ENCODE peak calls at places on chromosomes 11 and 22, in seven cellular contexts. H is cardiac fibroblast; I is naive thymus-derived CD4-positive, alpha-beta T cell; W is fibroblast of mammary gland; X is endodermal cell; N is prostate gland; A is mucosa of descending colon. E is an unnamed sample.

GRCh38 chr11:117716652-117717440 is 80.2 kb downstream of the DSCAML1 start:
- DNase-seq in H (no peak), I (no peak), W (no peak), X (no peak), N (no peak), A (no peak), E (peak)

GRCh38 chr11:46260161-46260560 is 17.3 kb upstream of the CREB3L1 start:
- DNase-seq in H (no peak), I (no peak), W (no peak), X (no peak), N (no peak), A (no peak), E (peak)

GRCh38 chr11:116693206-116694016 is 79.4 kb downstream of the BUD13 start:
- DNase-seq in H (no peak), I (no peak), W (no peak), X (peak), N (no peak), A (peak), E (no peak)

GRCh38 chr11:37451903-37452302 is 853.9 kb upstream of the RAG2 start:
- DNase-seq in H (no peak), I (no peak), W (no peak), X (no peak), N (no peak), A (no peak), E (no peak)

GRCh38 chr22:37804502-37804885 is 3.2 kb upstream of the GCAT start:
- DNase-seq in H (no peak), I (no peak), W (no peak), X (no peak), N (no peak), A (no peak), E (no peak)

GRCh38 chr22:27224485-27225364 is 567.3 kb downstream of the MIAT start:
- DNase-seq in H (peak), I (no peak), W (no peak), X (no peak), N (no peak), A (no peak), E (no peak)

GRCh38 chr11:429931-430456 is 11.8 kb downstream of the ANO9 start:
- DNase-seq in H (no peak), I (no peak), W (no peak), X (peak), N (no peak), A (no peak), E (no peak)

GRCh38 chr11:19218216-19218615 is 16.4 kb upstream of the CSRP3 start:
- DNase-seq in H (no peak), I (no peak), W (no peak), X (no peak), N (no peak), A (no peak), E (no peak)

GRCh38 chr22:35677460-35678187 is 29.4 kb downstream of the APOL6 start:
- DNase-seq in H (no peak), I (no peak), W (no peak), X (no peak), N (no peak), A (no peak), E (no peak)

GRCh38 chr11:126570489-126570888 is 215.0 kb downstream of the ST3GAL4 start:
- DNase-seq in H (no peak), I (no peak), W (no peak), X (no peak), N (no peak), A (no peak), E (no peak)

GRCh38 chr11:34600339-34601084 is 20.4 kb upstream of the EHF start:
- DNase-seq in H (peak), I (no peak), W (no peak), X (peak), N (peak), A (peak), E (no peak)

GRCh38 chr11:10664005-10664404 is 29.6 kb downstream of the IRAG1 start:
- DNase-seq in H (no peak), I (no peak), W (no peak), X (no peak), N (no peak), A (no peak), E (no peak)

GRCh38 chr11:15166204-15166603 is 51.5 kb downstream of the INSC start:
- DNase-seq in H (peak), I (no peak), W (peak), X (no peak), N (no peak), A (no peak), E (no peak)

GRCh38 chr11:78228467-78228866 is 39.7 kb downstream of the USP35 start:
- DNase-seq in H (peak), I (no peak), W (peak), X (peak), N (no peak), A (peak), E (no peak)

GRCh38 chr11:18457435-18457834 is 1.8 kb downstream of the LDHAL6A start:
- DNase-seq in H (peak), I (no peak), W (peak), X (no peak), N (no peak), A (no peak), E (no peak)

GRCh38 chr11:95322546-95322945 is 91.5 kb upstream of the SESN3 start:
- DNase-seq in H (peak), I (no peak), W (peak), X (no peak), N (no peak), A (no peak), E (no peak)

GRCh38 chr22:50191041-50191740 is 5.5 kb downstream of the TRABD start:
- DNase-seq in H (peak), I (peak), W (no peak), X (no peak), N (no peak), A (peak), E (no peak)

GRCh38 chr11:112977620-112978212 is 16.5 kb downstream of the NCAM1 start:
- DNase-seq in H (peak), I (no peak), W (peak), X (no peak), N (no peak), A (no peak), E (no peak)

GRCh38 chr11:86230196-86230813 is 14.2 kb upstream of the EED start:
- DNase-seq in H (no peak), I (no peak), W (no peak), X (no peak), N (no peak), A (no peak), E (no peak)

GRCh38 chr11:42239102-42239501 is 779.6 kb upstream of the LRRC4C start:
- DNase-seq in H (peak), I (no peak), W (peak), X (no peak), N (peak), A (no peak), E (no peak)

GRCh38 chr11:83601201-83601992 is 315.2 kb upstream of the CCDC90B start:
- DNase-seq in H (no peak), I (no peak), W (no peak), X (no peak), N (no peak), A (no peak), E (no peak)

GRCh38 chr11:120326228-120326627 is 1.1 kb downstream of the TLCD5 start:
- DNase-seq in H (peak), I (no peak), W (peak), X (no peak), N (no peak), A (no peak), E (no peak)

GRCh38 chr22:50306753-50307749 is at the start of gene PLXNB2:
- DNase-seq in H (peak), I (no peak), W (peak), X (peak), N (peak), A (peak), E (peak)

GRCh38 chr22:22197993-22198402 is 46.6 kb upstream of the VPREB1 start:
- DNase-seq in H (no peak), I (no peak), W (no peak), X (no peak), N (no peak), A (no peak), E (no peak)

GRCh38 chr11:85826096-85826855 is 15.3 kb upstream of the SYTL2 start:
- DNase-seq in H (peak), I (peak), W (peak), X (peak), N (no peak), A (peak), E (no peak)

GRCh38 chr22:45159652-45160462 is 3.9 kb upstream of the NUP50 start:
- DNase-seq in H (peak), I (no peak), W (peak), X (peak), N (no peak), A (peak), E (no peak)

GRCh38 chr11:68009391-68010000 is 631 bp upstream of the ALDH3B1 start:
- DNase-seq in H (peak), I (no peak), W (peak), X (no peak), N (no peak), A (peak), E (no peak)

GRCh38 chr11:102220728-102221467 is 96.4 kb upstream of the BIRC3 start:
- DNase-seq in H (no peak), I (no peak), W (peak), X (no peak), N (no peak), A (no peak), E (no peak)

GRCh38 chr11:36376888-36377758 is 81.0 kb downstream of the PRR5L start:
- DNase-seq in H (peak), I (no peak), W (peak), X (peak), N (no peak), A (peak), E (peak)

GRCh38 chr11:15883349-15883961 is 472.9 kb downstream of the SOX6 start:
- DNase-seq in H (peak), I (no peak), W (peak), X (no peak), N (no peak), A (no peak), E (no peak)

GRCh38 chr22:37138879-37139561 is 10.7 kb downstream of the IL2RB start:
- DNase-seq in H (no peak), I (no peak), W (no peak), X (no peak), N (no peak), A (no peak), E (no peak)

GRCh38 chr11:76694664-76695063 is 24.1 kb upstream of the LRRC32 start:
- DNase-seq in H (peak), I (no peak), W (peak), X (no peak), N (no peak), A (no peak), E (no peak)

GRCh38 chr22:24265734-24266133 is 4.9 kb upstream of the SPECC1L start:
- DNase-seq in H (no peak), I (no peak), W (no peak), X (peak), N (no peak), A (no peak), E (no peak)

GRCh38 chr22:49968313-49968830 is 7.8 kb downstream of the PIM3 start:
- DNase-seq in H (no peak), I (no peak), W (no peak), X (peak), N (no peak), A (no peak), E (peak)

GRCh38 chr22:49515486-49515885 is 312.2 kb downstream of the BRD1 start:
- DNase-seq in H (no peak), I (no peak), W (no peak), X (peak), N (no peak), A (no peak), E (no peak)

GRCh38 chr11:24842308-24842707 is 345.5 kb downstream of the LUZP2 start:
- DNase-seq in H (no peak), I (no peak), W (no peak), X (no peak), N (no peak), A (no peak), E (no peak)

GRCh38 chr22:17213976-17214375 is 5.3 kb downstream of the ADA2 start:
- DNase-seq in H (peak), I (peak), W (peak), X (peak), N (peak), A (peak), E (no peak)

GRCh38 chr11:28808771-28809170 is 700.6 kb downstream of the METTL15 start:
- DNase-seq in H (no peak), I (no peak), W (no peak), X (no peak), N (no peak), A (no peak), E (no peak)
- H3K4me3 ChIP-seq in H (no peak), I (no peak), W (no peak), X (no peak), N (no peak), A (no peak), E (no peak)

GRCh38 chr11:61129608-61130523 is 27.6 kb downstream of the CD5 start:
- DNase-seq in H (peak), I (peak), W (peak), X (peak), N (peak), A (peak), E (peak)

GRCh38 chr11:61131586-61131985 is 29.3 kb downstream of the CD5 start:
- DNase-seq in H (no peak), I (no peak), W (no peak), X (no peak), N (no peak), A (no peak), E (no peak)

GRCh38 chr11:61131186-61131585 is 28.9 kb downstream of the CD5 start:
- DNase-seq in H (no peak), I (no peak), W (no peak), X (no peak), N (no peak), A (no peak), E (no peak)

GRCh38 chr11:61127991-61128390 is 25.7 kb downstream of the CD5 start:
- DNase-seq in H (no peak), I (no peak), W (no peak), X (no peak), N (no peak), A (no peak), E (no peak)

GRCh38 chr11:61128947-61129346 is 26.7 kb downstream of the CD5 start:
- DNase-seq in H (no peak), I (no peak), W (no peak), X (no peak), N (no peak), A (no peak), E (no peak)
- H3K4me3 ChIP-seq in H (no peak), I (no peak), W (no peak), X (no peak), N (no peak), A (no peak), E (no peak)

GRCh38 chr22:41683052-41683451 is 5.6 kb downstream of the SNU13 start:
- DNase-seq in H (no peak), I (no peak), W (no peak), X (no peak), N (no peak), A (no peak), E (peak)
- H3K4me3 ChIP-seq in H (peak), I (peak), W (no peak), X (peak), N (no peak), A (no peak), E (peak)

GRCh38 chr11:66905631-66906030 is 48.8 kb downstream of the LRFN4 start:
- DNase-seq in H (no peak), I (no peak), W (no peak), X (no peak), N (no peak), A (no peak), E (no peak)
- H3K4me3 ChIP-seq in H (no peak), I (no peak), W (no peak), X (no peak), N (no peak), A (no peak), E (no peak)

DNA sequence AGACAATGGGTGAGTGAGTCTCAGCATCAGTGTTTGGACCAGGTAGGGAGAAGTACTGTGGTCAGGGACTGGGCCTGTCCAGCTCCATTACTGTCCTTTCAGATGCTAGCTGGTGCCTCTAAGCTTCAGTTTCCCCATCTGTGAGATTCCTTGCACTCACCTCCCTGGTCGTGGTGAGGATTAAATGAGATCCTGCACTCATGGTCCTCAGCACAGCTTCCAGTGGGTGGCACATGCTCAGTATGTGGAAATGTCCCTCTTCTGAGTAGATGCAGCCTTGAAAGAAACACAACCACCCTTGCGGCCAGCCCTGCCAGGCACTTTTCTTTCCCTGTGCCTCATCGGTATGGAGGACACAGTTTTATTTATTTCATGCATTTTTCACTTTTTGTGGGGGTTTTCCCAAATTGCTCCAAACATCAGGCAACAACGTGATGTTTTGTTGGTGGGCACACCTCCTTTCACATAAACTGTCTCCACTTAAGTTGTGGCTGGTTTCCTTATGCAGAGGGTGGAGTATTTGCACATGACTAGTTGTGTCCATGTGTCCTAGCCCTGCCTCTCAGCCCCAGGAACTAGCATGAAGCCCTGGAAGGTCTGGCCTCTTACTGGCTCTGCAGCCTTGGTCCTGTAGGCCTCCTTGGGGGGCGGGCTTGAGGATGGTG is 1.1 kb downstream of the LZTR1 start:
- DNase-seq in H (no peak), I (no peak), W (no peak), X (no peak), N (no peak), A (no peak), E (no peak)
- H3K4me3 ChIP-seq in H (peak), I (peak), W (peak), X (peak), N (peak), A (no peak), E (peak)

GRCh38 chr22:43917523-43917922 is 6.1 kb upstream of the PNPLA3 start:
- DNase-seq in H (no peak), I (no peak), W (no peak), X (no peak), N (no peak), A (peak), E (no peak)

GRCh38 chr22:43923191-43923590 is 414 bp upstream of the PNPLA3 start:
- DNase-seq in H (no peak), I (peak), W (no peak), X (no peak), N (no peak), A (no peak), E (no peak)

GRCh38 chr22:43922123-43922522 is 1.5 kb upstream of the PNPLA3 start:
- DNase-seq in H (no peak), I (no peak), W (no peak), X (peak), N (no peak), A (no peak), E (no peak)

GRCh38 chr22:43921361-43921760 is 2.2 kb upstream of the PNPLA3 start:
- DNase-seq in H (peak), I (no peak), W (peak), X (no peak), N (no peak), A (no peak), E (no peak)

DNA sequence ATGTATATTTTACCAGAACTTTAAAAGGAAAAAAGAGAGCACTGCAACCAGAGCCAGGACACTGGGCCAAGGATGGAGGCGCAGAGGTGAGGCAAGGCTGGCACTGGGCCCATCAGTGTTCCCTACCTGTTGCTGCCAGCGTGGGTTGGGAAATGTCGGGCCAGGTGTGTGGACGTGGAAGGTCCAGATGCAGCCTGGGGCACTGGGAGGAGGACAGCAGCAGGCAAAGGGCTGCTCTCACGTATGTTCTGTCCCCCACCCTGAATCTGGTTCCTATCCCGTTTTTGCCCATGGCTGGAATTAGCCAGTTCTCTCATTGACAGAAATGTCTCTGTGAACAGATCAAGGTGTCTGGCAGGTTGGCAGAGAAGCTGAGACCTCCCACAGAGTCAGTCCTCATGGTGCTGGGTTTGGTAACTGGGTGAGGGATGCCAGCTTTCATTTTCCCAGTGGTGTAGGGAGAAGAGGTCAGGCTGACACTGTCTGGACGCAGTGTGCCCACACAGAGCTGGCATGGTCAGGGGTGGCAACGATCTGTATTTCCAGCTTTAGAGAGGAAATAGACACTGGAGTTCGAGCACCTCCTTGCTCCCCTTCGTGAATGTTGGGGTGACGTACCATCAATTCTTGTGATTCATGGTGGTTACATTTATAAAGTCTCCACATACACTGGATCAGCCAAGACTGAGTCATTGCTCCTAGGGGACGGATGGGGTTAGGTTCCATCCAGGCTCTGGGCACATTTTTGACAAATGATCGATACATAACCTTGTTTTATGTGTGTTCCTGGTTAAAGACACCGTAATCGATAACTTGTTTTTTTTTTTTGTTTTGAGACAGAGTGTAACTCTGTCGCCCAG is 4.3 kb upstream of the PNPLA3 start:
- DNase-seq in H (no peak), I (no peak), W (peak), X (no peak), N (peak), A (no peak), E (no peak)
- H3K4me3 ChIP-seq in H (no peak), I (no peak), W (no peak), X (no peak), N (no peak), A (no peak), E (no peak)

GRCh38 chr11:69086741-69087524 is 38.2 kb downstream of the TPCN2 start:
- DNase-seq in H (no peak), I (no peak), W (no peak), X (no peak), N (no peak), A (no peak), E (no peak)
- H3K4me3 ChIP-seq in H (no peak), I (no peak), W (no peak), X (no peak), N (no peak), A (no peak), E (no peak)

DNA sequence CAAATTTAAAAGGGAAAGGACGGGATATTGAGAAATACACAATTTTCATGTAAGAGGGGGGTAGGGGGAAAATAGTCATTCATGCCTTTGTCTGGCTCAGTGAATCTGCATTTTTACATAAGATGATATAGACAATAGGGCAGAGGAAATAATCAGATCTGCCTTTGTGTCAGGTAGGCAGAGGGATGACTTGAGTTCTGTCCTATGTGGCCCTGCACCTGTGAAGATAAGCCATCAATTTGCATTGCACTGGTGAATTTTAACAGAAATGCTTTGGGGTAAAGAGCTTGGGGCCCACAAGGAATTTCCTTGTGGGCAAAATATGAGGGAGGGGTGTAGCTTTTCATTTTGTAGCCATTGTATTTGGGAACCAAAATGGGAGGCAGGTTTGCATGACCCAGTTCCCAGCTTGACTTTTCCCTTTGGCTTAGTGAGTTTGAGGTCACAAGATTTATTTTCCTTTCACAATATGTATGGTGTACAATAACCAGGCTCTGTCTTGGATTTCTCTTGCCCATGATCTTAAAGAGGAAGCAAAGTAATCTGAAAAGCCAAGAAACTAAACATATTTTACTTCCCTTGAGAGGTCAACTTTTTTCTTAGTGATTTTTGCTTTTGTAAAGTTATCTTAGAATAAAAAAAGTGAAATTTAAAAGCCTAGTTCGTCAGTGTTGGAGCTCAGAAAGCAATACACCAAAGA is 77.7 kb upstream of the SORL1 start:
- DNase-seq in H (no peak), I (no peak), W (no peak), X (no peak), N (no peak), A (no peak), E (no peak)
- H3K4me3 ChIP-seq in H (no peak), I (no peak), W (no peak), X (no peak), N (no peak), A (no peak), E (no peak)

E was measured in tibial artery.